ENCODE peak calls at places on chromosomes 16 and 17, in five cellular contexts. P is HFFc6; X is stimulated activated CD4-positive, alpha-beta T cell treated with anti-CD3 and anti-CD28 coated beads, Interleukin-4, amount 100 ng/mL, for 4 hours; N is sciatic nerve; C is upper lobe of right lung. A is an unnamed sample.

GRCh38 chr16:85969159-85969558 is 70.2 kb downstream of the IRF8 start:
- DNase-seq in X (no peak), N (no peak), P (peak), C (no peak), A (peak)

GRCh38 chr16:86019446-86020047 is 120.6 kb downstream of the IRF8 start:
- DNase-seq in N (peak), X (no peak), P (no peak), C (peak), A (no peak)

GRCh38 chr17:1808649-1809048 is 21.1 kb downstream of the SMYD4 start:
- DNase-seq in P (no peak), C (no peak), N (no peak), X (no peak), A (no peak)

GRCh38 chr17:28908640-28909098 is 5.8 kb upstream of the DHRS13 start:
- DNase-seq in C (no peak), P (peak), N (peak), X (no peak), A (peak)

GRCh38 chr17:49132699-49133364 is at the start of gene B4GALNT2:
- DNase-seq in N (no peak), X (no peak), P (no peak), C (peak), A (no peak)

GRCh38 chr17:42340691-42341127 is 47.5 kb downstream of the STAT3 start:
- DNase-seq in X (peak), N (no peak), P (no peak), C (no peak), A (no peak)

GRCh38 chr16:5508371-5508770 is 410.8 kb upstream of the EEF2KMT start:
- DNase-seq in C (no peak), N (no peak), P (no peak), X (no peak), A (no peak)

GRCh38 chr17:74776044-74776962 is at the start of gene NAT9:
- DNase-seq in N (peak), P (peak), X (peak), C (peak), A (peak)

GRCh38 chr17:67992541-67993152 is 3.6 kb downstream of the C17orf58 start:
- DNase-seq in X (no peak), P (no peak), N (no peak), C (no peak), A (peak)

GRCh38 chr16:28846933-28847273 is 755 bp upstream of the TUFM start:
- DNase-seq in C (no peak), P (no peak), X (no peak), N (no peak), A (no peak)

GRCh38 chr16:87350681-87351319 is 32.8 kb downstream of the FBXO31 start:
- DNase-seq in C (no peak), P (peak), X (no peak), N (no peak), A (no peak)

GRCh38 chr16:9713907-9714306 is 468.3 kb downstream of the GRIN2A start:
- DNase-seq in C (no peak), N (no peak), X (no peak), P (no peak), A (no peak)

GRCh38 chr17:44759096-44759915 is 518 bp downstream of the ADAM11 start:
- DNase-seq in N (no peak), C (peak), X (no peak), P (no peak), A (no peak)

GRCh38 chr17:63772801-63773271 is 561 bp downstream of the CCDC47 start:
- DNase-seq in P (peak), N (no peak), C (no peak), X (no peak), A (no peak)

GRCh38 chr16:10121496-10121895 is 60.7 kb downstream of the GRIN2A start:
- DNase-seq in P (peak), C (no peak), X (no peak), N (no peak), A (peak)

GRCh38 chr17:35084987-35085386 is 21.5 kb upstream of the RFFL start:
- DNase-seq in X (no peak), P (peak), C (no peak), N (no peak), A (peak)

GRCh38 chr16:30112197-30113030 is 923 bp downstream of the GDPD3 start:
- DNase-seq in P (no peak), N (peak), C (peak), X (peak), A (peak)

GRCh38 chr16:46897471-46897870 is 13.3 kb downstream of the GPT2 start:
- DNase-seq in C (no peak), P (no peak), N (no peak), X (no peak), A (no peak)

GRCh38 chr17:79840204-79840988 is 1.2 kb upstream of the CBX4 start:
- DNase-seq in N (peak), X (no peak), P (no peak), C (peak), A (no peak)

GRCh38 chr16:80122155-80122554 is 418.6 kb upstream of the DYNLRB2 start:
- DNase-seq in N (no peak), C (no peak), X (no peak), P (no peak), A (no peak)

GRCh38 chr17:29592850-29593545 is at the start of gene ANKRD13B:
- DNase-seq in N (peak), C (peak), X (peak), P (no peak), A (no peak)

GRCh38 chr17:13665872-13666635 is 64.3 kb upstream of the HS3ST3A1 start:
- DNase-seq in X (no peak), C (no peak), P (no peak), N (no peak), A (no peak)

GRCh38 chr17:73064084-73064938 is 28.2 kb downstream of the SLC39A11 start:
- DNase-seq in N (no peak), C (no peak), X (no peak), P (no peak), A (no peak)

GRCh38 chr17:75289122-75289831 is at the start of gene SLC25A19:
- DNase-seq in X (peak), P (peak), N (peak), C (peak), A (peak)

GRCh38 chr17:61414141-61414935 is 14.7 kb downstream of the TBX2 start:
- DNase-seq in C (peak), X (no peak), P (no peak), N (peak), A (no peak)

GRCh38 chr17:59754547-59754946 is 47.1 kb downstream of the VMP1 start:
- DNase-seq in P (peak), N (no peak), X (peak), C (no peak), A (peak)

GRCh38 chr17:6677158-6677831 is 25.7 kb downstream of the C17orf100 start:
- DNase-seq in C (no peak), N (no peak), P (peak), X (no peak), A (peak)

GRCh38 chr16:14369734-14370598 is 260.1 kb downstream of the PARN start:
- DNase-seq in N (no peak), P (no peak), X (no peak), C (no peak), A (no peak)

GRCh38 chr16:68893710-68894705 is 50.7 kb downstream of the TANGO6 start:
- DNase-seq in X (no peak), N (no peak), P (no peak), C (no peak), A (peak)

GRCh38 chr17:67435122-67435521 is 58.0 kb downstream of the PITPNC1 start:
- DNase-seq in N (no peak), C (no peak), X (peak), P (no peak), A (no peak)

A was measured in A172.